ENCODE peak calls at places on chromosomes 6 and 20, in seven cellular contexts. One of them, this sample, is unnamed.

GRCh38 chr20:49475292-49475691 is 7.2 kb downstream of the KCNB1 start:
- DNase-seq in tibial nerve: no peak
- DNase-seq in GM13976: no peak
- DNase-seq in IMR-90: no peak
- DNase-seq in mammary epithelial cell: no peak
- DNase-seq in SK-N-SH: no peak
- DNase-seq in bronchial epithelial cell: no peak
- DNase-seq in this sample: no peak

GRCh38 chr20:63101781-63102719 is 95.3 kb upstream of the BHLHE23 start:
- DNase-seq in tibial nerve: peak
- DNase-seq in mammary epithelial cell: peak
- DNase-seq in IMR-90: peak
- DNase-seq in bronchial epithelial cell: peak
- DNase-seq in SK-N-SH: peak
- DNase-seq in GM13976: peak
- DNase-seq in this sample: peak

GRCh38 chr6:6712258-6712978 is 123.9 kb downstream of the LY86 start:
- DNase-seq in IMR-90: peak
- DNase-seq in bronchial epithelial cell: peak
- DNase-seq in mammary epithelial cell: peak
- DNase-seq in tibial nerve: no peak
- DNase-seq in GM13976: peak
- DNase-seq in SK-N-SH: no peak
- DNase-seq in this sample: no peak

GRCh38 chr6:148438593-148438992 is 96.0 kb downstream of the SASH1 start:
- DNase-seq in mammary epithelial cell: no peak
- DNase-seq in tibial nerve: no peak
- DNase-seq in GM13976: no peak
- DNase-seq in IMR-90: peak
- DNase-seq in SK-N-SH: no peak
- DNase-seq in bronchial epithelial cell: no peak
- DNase-seq in this sample: no peak

GRCh38 chr6:139016337-139017213 is 12.0 kb upstream of the ABRACL start:
- DNase-seq in SK-N-SH: no peak
- DNase-seq in bronchial epithelial cell: no peak
- DNase-seq in GM13976: peak
- DNase-seq in mammary epithelial cell: no peak
- DNase-seq in tibial nerve: no peak
- DNase-seq in IMR-90: no peak
- DNase-seq in this sample: no peak

GRCh38 chr6:129601323-129601722 is 108.7 kb downstream of the ARHGAP18 start:
- DNase-seq in IMR-90: no peak
- DNase-seq in SK-N-SH: no peak
- DNase-seq in mammary epithelial cell: no peak
- DNase-seq in GM13976: no peak
- DNase-seq in tibial nerve: no peak
- DNase-seq in bronchial epithelial cell: no peak
- DNase-seq in this sample: no peak

GRCh38 chr20:35462351-35462750 is 7.0 kb downstream of the CEP250 start:
- DNase-seq in mammary epithelial cell: no peak
- DNase-seq in GM13976: no peak
- DNase-seq in tibial nerve: no peak
- DNase-seq in IMR-90: no peak
- DNase-seq in bronchial epithelial cell: no peak
- DNase-seq in SK-N-SH: no peak
- DNase-seq in this sample: no peak

GRCh38 chr6:28137458-28138020 is 4.1 kb upstream of the ZKSCAN8 start:
- DNase-seq in IMR-90: peak
- DNase-seq in GM13976: peak
- DNase-seq in SK-N-SH: no peak
- DNase-seq in mammary epithelial cell: no peak
- DNase-seq in bronchial epithelial cell: peak
- DNase-seq in tibial nerve: no peak
- DNase-seq in this sample: no peak

GRCh38 chr20:3447321-3447720 is 23.5 kb upstream of the ATRN start:
- DNase-seq in SK-N-SH: no peak
- DNase-seq in tibial nerve: no peak
- DNase-seq in mammary epithelial cell: no peak
- DNase-seq in GM13976: no peak
- DNase-seq in bronchial epithelial cell: no peak
- DNase-seq in IMR-90: no peak
- DNase-seq in this sample: no peak

DNA sequence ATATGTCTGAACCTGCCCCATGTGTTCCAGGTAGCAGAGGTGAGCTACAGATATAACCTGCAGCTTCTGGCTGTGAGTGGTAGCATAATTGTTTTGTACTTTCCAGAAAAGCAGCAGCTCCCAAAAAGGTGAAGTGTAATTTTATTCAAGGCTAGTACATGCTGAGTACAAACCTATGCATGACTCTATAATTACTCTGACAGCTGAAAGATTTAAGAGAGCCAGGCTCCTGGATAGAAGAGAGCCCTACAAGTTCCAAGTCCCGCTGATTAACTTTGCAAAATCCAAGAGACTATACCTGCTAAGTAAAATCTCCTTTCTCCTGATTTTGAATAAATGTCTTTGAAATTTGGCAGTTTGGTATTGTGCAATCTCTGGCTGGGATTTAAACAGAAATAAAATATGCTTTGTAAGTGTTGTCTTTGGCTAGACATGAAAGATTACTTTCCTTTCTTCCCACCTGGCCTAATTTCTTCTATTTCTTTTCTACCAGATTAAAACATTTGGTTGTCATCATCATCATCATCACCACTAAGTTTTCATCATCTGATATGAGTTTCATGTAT is 79.5 kb downstream of the CTNNBL1 start:
- DNase-seq in IMR-90: no peak
- DNase-seq in SK-N-SH: no peak
- DNase-seq in tibial nerve: no peak
- DNase-seq in bronchial epithelial cell: peak
- DNase-seq in GM13976: no peak
- DNase-seq in mammary epithelial cell: peak
- DNase-seq in this sample: no peak
- TF ChIP-seq CTCF in IMR-90: no peak
- TF ChIP-seq CTCF in SK-N-SH: no peak
- TF ChIP-seq CTCF in tibial nerve: no peak
- TF ChIP-seq CTCF in bronchial epithelial cell: no peak
- TF ChIP-seq CTCF in GM13976: no peak
- TF ChIP-seq CTCF in mammary epithelial cell: no peak
- TF ChIP-seq CTCF in this sample: no peak

DNA sequence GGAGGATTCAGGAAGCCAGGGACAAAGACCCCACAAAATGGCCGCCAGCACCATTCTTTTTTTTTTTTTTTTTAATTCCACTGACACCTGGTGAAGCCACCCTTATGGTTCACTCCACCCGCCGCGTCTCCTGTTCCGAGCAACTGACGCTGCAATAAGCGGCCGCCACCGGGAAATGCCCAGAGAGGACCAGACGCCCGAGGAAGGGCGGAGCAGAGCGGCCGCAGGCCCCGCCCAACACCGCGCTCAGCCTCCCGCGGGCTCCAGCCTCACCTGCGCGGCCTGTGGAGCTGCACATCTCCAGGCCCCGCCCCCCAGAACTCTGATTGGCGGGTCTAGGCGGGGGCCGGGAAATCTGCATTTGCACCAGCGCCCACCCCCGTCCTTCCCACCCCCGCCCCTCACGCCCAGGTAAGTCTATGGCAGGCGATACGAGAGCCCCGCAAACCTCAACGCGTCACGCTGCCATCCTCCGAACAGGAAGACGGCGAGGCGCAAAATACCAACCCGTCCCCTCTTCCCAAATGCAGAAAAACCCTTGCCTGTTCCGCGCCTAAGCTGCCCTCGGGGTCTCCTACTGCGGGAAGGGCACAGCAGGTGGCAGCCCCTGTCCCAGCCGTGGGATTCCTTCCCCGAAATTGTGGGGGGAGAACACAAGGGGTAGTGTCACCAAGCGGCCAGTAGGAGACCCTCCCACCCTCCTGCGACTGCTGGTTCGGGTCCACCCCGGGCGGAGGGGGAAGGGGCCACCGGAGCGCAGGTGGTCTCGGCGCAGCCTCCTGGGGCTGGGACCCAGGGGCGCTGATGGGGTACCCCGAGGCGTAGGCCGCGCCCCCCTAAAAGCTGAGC is 948 bp downstream of the ATP9A start:
- DNase-seq in bronchial epithelial cell: peak
- DNase-seq in IMR-90: no peak
- DNase-seq in GM13976: peak
- DNase-seq in mammary epithelial cell: peak
- DNase-seq in tibial nerve: peak
- DNase-seq in SK-N-SH: peak
- DNase-seq in this sample: peak
- TF ChIP-seq CTCF in bronchial epithelial cell: peak
- TF ChIP-seq CTCF in IMR-90: peak
- TF ChIP-seq CTCF in GM13976: no peak
- TF ChIP-seq CTCF in mammary epithelial cell: peak
- TF ChIP-seq CTCF in tibial nerve: peak
- TF ChIP-seq CTCF in SK-N-SH: peak
- TF ChIP-seq CTCF in this sample: peak

DNA sequence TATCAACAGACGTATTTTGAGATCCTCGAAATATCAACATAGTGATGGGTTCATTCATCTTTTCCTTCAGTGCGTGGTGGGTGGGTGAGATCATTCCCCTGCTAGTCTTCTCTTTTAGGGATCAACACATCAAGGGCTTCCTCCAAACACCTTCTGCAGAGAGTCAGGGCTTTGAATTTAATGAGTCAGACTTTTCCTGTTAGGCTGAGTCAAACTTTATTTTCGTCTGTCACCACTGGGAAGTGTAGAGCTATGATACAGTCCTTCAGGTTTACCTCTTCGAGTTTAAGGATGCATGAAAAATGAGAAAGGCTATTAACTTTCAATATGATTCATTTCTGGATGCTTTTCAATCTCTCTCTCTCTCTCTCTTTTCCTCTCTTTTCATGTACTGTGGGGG is 189.1 kb downstream of the BMP2 start:
- DNase-seq in mammary epithelial cell: peak
- DNase-seq in tibial nerve: no peak
- DNase-seq in bronchial epithelial cell: peak
- DNase-seq in GM13976: no peak
- DNase-seq in IMR-90: no peak
- DNase-seq in SK-N-SH: no peak
- DNase-seq in this sample: no peak
- TF ChIP-seq CTCF in mammary epithelial cell: no peak
- TF ChIP-seq CTCF in tibial nerve: no peak
- TF ChIP-seq CTCF in bronchial epithelial cell: no peak
- TF ChIP-seq CTCF in GM13976: no peak
- TF ChIP-seq CTCF in IMR-90: no peak
- TF ChIP-seq CTCF in SK-N-SH: no peak
- TF ChIP-seq CTCF in this sample: no peak

GRCh38 chr6:107228754-107229153 is 113.4 kb upstream of the BEND3 start:
- DNase-seq in IMR-90: no peak
- DNase-seq in SK-N-SH: no peak
- DNase-seq in mammary epithelial cell: peak
- DNase-seq in GM13976: no peak
- DNase-seq in bronchial epithelial cell: peak
- DNase-seq in tibial nerve: no peak
- DNase-seq in this sample: no peak
- TF ChIP-seq CTCF in IMR-90: no peak
- TF ChIP-seq CTCF in SK-N-SH: no peak
- TF ChIP-seq CTCF in mammary epithelial cell: no peak
- TF ChIP-seq CTCF in GM13976: no peak
- TF ChIP-seq CTCF in bronchial epithelial cell: no peak
- TF ChIP-seq CTCF in tibial nerve: no peak
- TF ChIP-seq CTCF in this sample: no peak

GRCh38 chr6:68473433-68474210 is 161.5 kb upstream of the ADGRB3 start:
- DNase-seq in mammary epithelial cell: no peak
- DNase-seq in SK-N-SH: peak
- DNase-seq in bronchial epithelial cell: no peak
- DNase-seq in tibial nerve: no peak
- DNase-seq in GM13976: no peak
- DNase-seq in IMR-90: no peak
- DNase-seq in this sample: no peak

DNA sequence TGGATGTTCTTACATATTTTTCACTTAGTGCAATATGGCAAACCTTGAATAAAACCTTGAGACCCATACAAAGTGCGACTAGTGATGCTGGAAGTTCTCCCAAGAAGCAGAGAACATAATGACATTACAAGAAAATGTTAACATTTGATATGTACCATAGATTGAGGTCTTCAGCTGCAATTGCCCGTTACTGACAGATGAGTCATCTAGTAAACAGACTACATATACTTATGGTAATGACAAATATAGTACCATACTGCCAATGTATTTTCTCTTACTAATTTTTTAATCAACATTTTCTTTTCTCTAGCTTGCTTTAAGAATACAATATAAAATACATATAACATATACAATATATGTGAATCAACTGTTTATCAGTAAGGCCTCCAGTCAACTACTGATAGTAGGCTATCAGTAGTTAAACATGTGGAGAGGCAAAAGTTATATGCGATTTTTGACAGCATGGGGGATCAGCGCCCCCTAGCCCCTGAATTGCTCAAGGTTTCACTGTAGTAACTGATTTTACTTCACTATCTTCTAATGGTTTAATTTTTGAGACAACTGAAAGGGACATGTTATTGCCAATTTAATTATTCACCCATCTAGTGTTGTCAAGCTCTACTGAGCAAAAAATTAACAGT is 166.7 kb upstream of the ADGRB3 start:
- DNase-seq in mammary epithelial cell: no peak
- DNase-seq in GM13976: no peak
- DNase-seq in tibial nerve: no peak
- DNase-seq in IMR-90: no peak
- DNase-seq in SK-N-SH: no peak
- DNase-seq in bronchial epithelial cell: peak
- DNase-seq in this sample: peak
- TF ChIP-seq CTCF in mammary epithelial cell: no peak
- TF ChIP-seq CTCF in GM13976: no peak
- TF ChIP-seq CTCF in tibial nerve: no peak
- TF ChIP-seq CTCF in IMR-90: no peak
- TF ChIP-seq CTCF in SK-N-SH: peak
- TF ChIP-seq CTCF in bronchial epithelial cell: no peak
- TF ChIP-seq CTCF in this sample: peak